ENCODE peak calls at places on chromosomes 12 and 14, in seven cellular contexts. P is ACHN; L is LHCN-M2; H is M059J; I is activated T-helper 1 cell treated with anti-CD3 and anti-CD28 coated beads, Interleukin-12 subunit alpha, Interleukin-12 subunit beta, Interleukin-2, Interleukin-4 antibody, amounts not matched to agents 30 ng/mL and 10 ng/mL and 1 ng/mL, durations not matched to agents 14 hours and 24 hours and 36 hours; C is hepatocyte; W is left cardiac atrium. N is an unnamed sample.

GRCh38 chr12:27552886-27553560 is 29.0 kb downstream of the PPFIBP1 start:
- DNase-seq in W (no peak), P (no peak), L (no peak), H (peak; percentile 49), I (no peak), C (no peak), N (peak; percentile 63)

GRCh38 chr12:75892779-75893408 is 138.7 kb downstream of the PHLDA1 start:
- DNase-seq in P (no peak), C (no peak), W (no peak), H (peak; percentile 89), L (peak; percentile 28), I (no peak), N (peak; percentile 79)

GRCh38 chr12:124686001-124686884 is 118.8 kb upstream of the NCOR2 start:
- DNase-seq in C (no peak), L (no peak), H (peak; percentile 93), I (no peak), P (peak; percentile 64), W (no peak), N (peak; percentile 63)

GRCh38 chr12:58757422-58757821 is 162.9 kb downstream of the LRIG3 start:
- DNase-seq in I (no peak), H (peak; percentile 86), P (no peak), L (peak; percentile 96), W (no peak), C (no peak), N (no peak)

GRCh38 chr12:6697584-6698351 is 2.8 kb downstream of the PIANP start:
- DNase-seq in H (peak; percentile 72), P (peak; percentile 79), L (peak; percentile 70), W (no peak), I (no peak), C (peak; percentile 63), N (peak; percentile 37)

GRCh38 chr12:57793920-57794319 is 11.3 kb downstream of the TSFM start:
- DNase-seq in C (no peak), W (no peak), L (peak; percentile 76), P (no peak), I (no peak), H (peak; percentile 77), N (no peak)

GRCh38 chr12:6979021-6979420 is 8.3 kb downstream of the EMG1 start:
- DNase-seq in L (no peak), W (no peak), P (no peak), I (no peak), C (no peak), H (no peak), N (no peak)

GRCh38 chr12:65319680-65320193 is 41.3 kb downstream of the MSRB3 start:
- DNase-seq in H (no peak), C (peak; percentile 32), L (no peak), P (no peak), I (no peak), W (no peak), N (no peak)

GRCh38 chr12:9022592-9022991 is 33.2 kb downstream of the KLRG1 start:
- DNase-seq in P (no peak), I (no peak), H (no peak), L (no peak), W (no peak), C (no peak), N (no peak)

GRCh38 chr12:52181757-52182156 is 10.1 kb downstream of the KRT80 start:
- DNase-seq in L (peak; percentile 86), I (no peak), P (no peak), C (peak; percentile 67), H (peak; percentile 86), W (no peak), N (no peak)

GRCh38 chr12:27434673-27435565 is 11.6 kb upstream of the SMCO2 start:
- DNase-seq in H (peak; percentile 13), C (peak; percentile 19), W (no peak), I (no peak), L (no peak), P (peak; percentile 22), N (no peak)

GRCh38 chr12:123763093-123763492 is 992 bp downstream of the DNAH10 start:
- DNase-seq in H (no peak), W (no peak), I (no peak), L (no peak), C (no peak), P (no peak), N (no peak)

GRCh38 chr14:62162998-62163589 is 400.9 kb downstream of the SNAPC1 start:
- DNase-seq in C (peak; percentile 64), L (peak; percentile 18), W (no peak), I (peak; percentile 3), H (peak; percentile 40), P (peak; percentile 40), N (peak; percentile 48)

GRCh38 chr12:123141615-123142517 is 9.0 kb downstream of the PITPNM2 start:
- DNase-seq in L (peak; percentile 76), W (peak; percentile 79), I (no peak), H (peak; percentile 94), P (peak; percentile 90), C (peak; percentile 83), N (peak; percentile 96)

GRCh38 chr14:64675246-64675645 is 29.0 kb upstream of the PLEKHG3 start:
- DNase-seq in L (no peak), C (no peak), I (no peak), W (peak; percentile 36), P (no peak), H (no peak), N (no peak)

GRCh38 chr14:69117020-69117767 is 35.7 kb downstream of the DCAF5 start:
- DNase-seq in C (no peak), P (no peak), W (no peak), I (no peak), L (no peak), H (no peak), N (no peak)

GRCh38 chr12:124501080-124501642 is 66.3 kb downstream of the NCOR2 start:
- DNase-seq in I (no peak), L (no peak), P (no peak), H (no peak), C (no peak), W (no peak), N (no peak)

GRCh38 chr12:109467978-109468676 is 9.0 kb downstream of the KCTD10 start:
- DNase-seq in W (no peak), L (no peak), C (no peak), H (no peak), P (no peak), I (no peak), N (no peak)

GRCh38 chr14:64891839-64892375 is 12.2 kb upstream of the SPTB start:
- DNase-seq in H (peak; percentile 67), I (peak; percentile 24), C (peak; percentile 81), L (peak; percentile 53), W (no peak), P (peak; percentile 57), N (peak; percentile 76)

GRCh38 chr12:42918387-42918786 is 328.8 kb upstream of the PRICKLE1 start:
- DNase-seq in H (no peak), L (no peak), I (no peak), P (no peak), C (peak; percentile 17), W (no peak), N (peak; percentile 53)

GRCh38 chr12:89895591-89895990 is 187.0 kb upstream of the ATP2B1 start:
- DNase-seq in C (no peak), P (no peak), I (no peak), H (no peak), W (no peak), L (peak; percentile 59), N (no peak)

GRCh38 chr14:89443002-89443660 is 26.1 kb upstream of the FOXN3 start:
- DNase-seq in W (no peak), C (no peak), P (no peak), H (peak; percentile 60), L (peak; percentile 54), I (no peak), N (no peak)

GRCh38 chr12:104357431-104357952 is 54.0 kb downstream of the EID3 start:
- DNase-seq in H (peak; percentile 61), L (peak; percentile 28), W (no peak), P (peak; percentile 29), I (no peak), C (no peak), N (no peak)

GRCh38 chr14:38040411-38040810 is 167.3 kb upstream of the SSTR1 start:
- DNase-seq in H (no peak), P (no peak), I (no peak), L (no peak), W (no peak), C (no peak), N (no peak)

GRCh38 chr14:26655128-26655527 is 57.3 kb upstream of the NOVA1 start:
- DNase-seq in I (no peak), C (no peak), L (no peak), P (no peak), W (no peak), H (no peak), N (no peak)

GRCh38 chr14:100764716-100765115 is 38.0 kb downstream of the DLK1 start:
- DNase-seq in L (no peak), W (no peak), I (no peak), C (no peak), H (no peak), P (no peak), N (no peak)

N was measured in renal cortical epithelial cell.